ENCODE peak calls at places on chromosomes 13 and 19, in four cellular contexts. R, A, F and Y are unnamed samples.

GRCh38 chr13:50156722-50157121 is 141.5 kb downstream of the KCNRG start:
- DNase-seq in R (no peak), A (no peak), F (peak; percentile 44), Y (no peak)

GRCh38 chr19:13610042-13610691 is 103.9 kb upstream of the CACNA1A start:
- DNase-seq in R (no peak), A (no peak), F (no peak), Y (no peak)

GRCh38 chr19:572891-573825 is 762 bp downstream of the BSG start:
- DNase-seq in R (peak; percentile 58), A (peak; percentile 69), F (no peak), Y (peak; percentile 84)

GRCh38 chr19:13892885-13893284 is 13.0 kb downstream of the BRME1 start:
- DNase-seq in R (no peak), A (no peak), F (no peak), Y (no peak)

GRCh38 chr13:43831088-43831487 is 44.3 kb upstream of the ENOX1 start:
- DNase-seq in R (no peak), A (no peak), F (no peak), Y (no peak)

GRCh38 chr19:45767410-45767880 is 1.6 kb downstream of the SIX5 start:
- DNase-seq in R (peak; percentile 83), A (peak; percentile 88), F (peak; percentile 82), Y (peak; percentile 84)

GRCh38 chr19:2503521-2504109 is 27.7 kb downstream of the GADD45B start:
- DNase-seq in R (no peak), A (no peak), F (no peak), Y (no peak)

GRCh38 chr19:12676384-12676792 is 5.3 kb downstream of the DHPS start:
- DNase-seq in R (peak; percentile 74), A (peak; percentile 80), F (peak; percentile 88), Y (peak; percentile 36)

GRCh38 chr19:35722461-35722860 is 4.7 kb downstream of the KMT2B start:
- DNase-seq in R (no peak), A (peak; percentile 16), F (no peak), Y (no peak)

GRCh38 chr19:32976223-32976805 is 4.3 kb downstream of the FAAP24 start:
- DNase-seq in R (peak; percentile 49), A (peak; percentile 77), F (peak; percentile 84), Y (peak; percentile 25)

GRCh38 chr19:32971012-32971595 is 654 bp downstream of the CEP89 start:
- DNase-seq in R (no peak), A (no peak), F (no peak), Y (no peak)

GRCh38 chr19:32966750-32967149 is 5.0 kb downstream of the CEP89 start:
- DNase-seq in R (no peak), A (no peak), F (no peak), Y (no peak)

GRCh38 chr19:32969549-32969948 is 2.2 kb downstream of the CEP89 start:
- DNase-seq in R (no peak), A (no peak), F (no peak), Y (no peak)

DNA sequence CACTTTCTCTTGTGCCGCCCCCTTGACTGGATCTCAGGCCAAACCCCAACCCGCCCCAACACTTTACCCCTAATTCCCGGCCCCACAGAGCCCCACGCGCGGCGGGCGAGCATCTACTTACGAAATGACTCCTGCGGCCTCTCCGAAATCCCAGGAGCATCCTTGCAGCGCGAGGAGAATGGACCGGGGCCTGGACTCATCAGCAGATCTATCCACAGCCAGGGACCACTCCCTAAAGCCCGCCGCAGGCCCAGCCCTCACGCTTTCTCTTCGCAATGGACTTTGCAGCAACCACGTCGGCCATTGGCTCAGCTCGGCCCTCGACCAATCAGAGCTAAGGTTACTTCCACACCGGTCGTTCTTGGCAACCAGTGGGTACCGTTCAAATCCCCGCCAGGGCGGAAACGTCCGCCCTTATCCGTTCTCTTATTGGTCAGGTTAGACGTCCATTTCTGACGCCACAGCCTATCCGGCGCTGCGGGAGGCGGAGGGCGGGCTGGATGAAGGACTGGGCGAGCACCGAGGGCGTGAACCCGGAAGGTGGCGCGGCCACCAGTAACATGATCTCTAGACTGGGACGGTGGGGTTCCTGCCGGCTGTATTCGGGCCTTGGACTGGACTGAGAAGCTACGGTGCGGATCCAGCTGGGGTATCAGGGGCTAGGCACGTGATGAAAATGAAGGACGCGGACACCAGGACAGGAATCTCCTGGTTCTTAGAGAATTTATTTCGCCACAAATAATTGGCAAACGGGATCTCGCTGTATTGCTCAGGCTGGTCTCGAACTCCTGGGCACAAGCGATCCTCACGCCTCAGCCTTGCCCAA is at the start of the genes CEP89 and FAAP24:
- DNase-seq in R (peak; percentile 99), A (peak; percentile 98), F (peak; percentile 99), Y (peak; percentile 97)
- TF ChIP-seq POLR2A in R (peak; percentile 22), A (no peak), F (no peak), Y (no peak)

GRCh38 chr19:8592231-8593009 is 15.2 kb upstream of the MYO1F start:
- DNase-seq in R (peak; percentile 99), A (peak; percentile 100), F (peak; percentile 99), Y (peak; percentile 73)
- H3K4me3 ChIP-seq in R (peak overlapping the region; percentile 49), A (peak overlapping the region; percentile 43), F (peak overlapping the region; percentile 48), Y (peak overlapping the region; percentile 32)

GRCh38 chr19:52270266-52270885 is 989 bp downstream of the ZNF766 start:
- DNase-seq in R (no peak), A (no peak), F (no peak), Y (no peak)

GRCh38 chr19:52269338-52270261 is at the start of gene ZNF766:
- DNase-seq in R (peak; percentile 98), A (peak; percentile 98), F (peak; percentile 98), Y (peak; percentile 95)

GRCh38 chr19:52274191-52274590 is 4.8 kb downstream of the ZNF766 start:
- DNase-seq in R (no peak), A (no peak), F (no peak), Y (no peak)

GRCh38 chr19:52277471-52277870 is 8.1 kb downstream of the ZNF766 start:
- DNase-seq in R (no peak), A (no peak), F (no peak), Y (no peak)

GRCh38 chr19:52273301-52273700 is 3.9 kb downstream of the ZNF766 start:
- DNase-seq in R (no peak), A (no peak), F (no peak), Y (no peak)
- H3K36me3 ChIP-seq in R (no peaks in the 10 kb centered on the region), A (no peaks in the 10 kb centered on the region), F (no peaks in the 10 kb centered on the region), Y (no peaks in the 10 kb centered on the region)

DNA sequence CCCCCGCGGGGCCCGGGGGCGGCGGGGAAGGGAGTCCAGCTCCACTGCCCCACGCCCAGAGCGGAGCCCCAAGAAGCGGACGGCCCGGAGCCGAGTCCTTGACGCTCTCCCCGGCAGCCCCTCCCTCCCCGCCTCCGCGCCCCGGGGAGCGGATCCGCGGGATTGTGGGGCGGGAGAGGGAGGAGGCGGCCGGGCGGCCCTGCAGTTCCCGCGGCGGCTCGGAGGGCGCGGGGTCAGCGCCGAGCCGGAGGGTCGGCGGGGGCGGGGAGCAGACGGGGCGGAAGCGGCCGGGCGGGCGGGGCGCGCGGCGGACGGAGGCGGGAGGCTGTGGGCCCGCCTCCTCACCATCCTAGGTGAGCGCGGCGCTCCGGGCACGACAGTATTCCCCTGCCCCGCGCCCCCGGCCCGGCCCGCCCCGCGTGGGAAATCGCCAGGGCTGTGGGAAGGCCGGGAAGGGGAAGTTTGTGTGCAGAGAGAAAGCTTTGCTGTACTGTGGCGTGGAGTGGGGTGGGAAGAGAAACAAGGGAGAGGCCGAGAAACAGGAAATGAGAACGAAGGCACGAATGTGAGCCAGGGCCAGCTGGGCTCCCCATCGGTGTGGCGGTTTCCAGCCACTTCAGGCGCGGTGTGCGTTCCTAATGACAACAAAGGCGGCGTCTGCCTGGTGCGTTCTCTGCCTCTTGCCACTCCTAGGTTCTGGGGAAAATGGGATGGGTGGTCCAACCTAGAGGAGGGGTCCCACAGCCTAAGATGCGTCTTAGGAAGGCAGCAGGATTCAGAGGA is 1.3 kb upstream of the KLF12 start:
- DNase-seq in R (peak; percentile 62), A (peak; percentile 74), F (peak; percentile 37), Y (peak; percentile 14)
- TF ChIP-seq POLR2A in R (peak; percentile 35), A (no peak), F (no peak), Y (peak; percentile 29)

GRCh38 chr13:42114912-42115311 is 66.5 kb downstream of the DGKH start:
- DNase-seq in R (no peak), A (no peak), F (no peak), Y (no peak)
- H3K4me3 ChIP-seq in R (no peak overlapping the region), A (no peak overlapping the region), F (no peak overlapping the region), Y (no peak overlapping the region)

DNA sequence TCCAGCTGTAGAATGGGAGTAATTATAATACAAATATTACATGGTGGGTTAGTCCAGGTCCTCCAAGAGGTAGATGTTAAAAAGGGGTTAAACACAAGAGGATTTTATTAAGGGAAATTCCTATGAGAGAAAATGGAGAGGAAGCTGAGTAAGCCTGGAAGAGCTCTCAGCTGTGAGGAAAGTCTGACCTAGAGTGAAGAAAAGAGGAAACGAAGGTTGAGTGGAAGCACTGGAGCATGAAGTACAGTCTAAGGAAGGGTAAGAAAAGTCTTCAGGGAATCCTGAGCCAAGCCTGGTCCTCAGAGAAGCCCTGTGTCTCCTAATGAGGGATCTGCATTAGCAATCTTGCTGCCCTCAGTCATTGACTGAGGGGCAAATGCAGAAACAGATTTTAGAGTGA is 506.2 kb downstream of the GPC5 start:
- DNase-seq in R (no peak), A (no peak), F (no peak), Y (no peak)
- H3K36me3 ChIP-seq in R (no peaks in the 10 kb centered on the region), A (no peaks in the 10 kb centered on the region), F (no peaks in the 10 kb centered on the region), Y (no peaks in the 10 kb centered on the region)

GRCh38 chr19:54115071-54116063 is at the start of the genes PRPF31 and TFPT:
- DNase-seq in R (peak; percentile 96), A (peak; percentile 98), F (peak; percentile 100), Y (peak; percentile 94)

GRCh38 chr19:54109651-54110050 is 5.8 kb downstream of the TFPT start:
- DNase-seq in R (no peak), A (no peak), F (no peak), Y (no peak)

GRCh38 chr19:54108496-54108895 is 5.8 kb downstream of the NDUFA3 start:
- DNase-seq in R (no peak), A (no peak), F (no peak), Y (no peak)

GRCh38 chr19:54114340-54114826 is 1.1 kb downstream of the TFPT start:
- DNase-seq in R (no peak), A (no peak), F (no peak), Y (no peak)
- TF ChIP-seq POLR2A in R (no peak), A (no peak), F (no peak), Y (no peak)

DNA sequence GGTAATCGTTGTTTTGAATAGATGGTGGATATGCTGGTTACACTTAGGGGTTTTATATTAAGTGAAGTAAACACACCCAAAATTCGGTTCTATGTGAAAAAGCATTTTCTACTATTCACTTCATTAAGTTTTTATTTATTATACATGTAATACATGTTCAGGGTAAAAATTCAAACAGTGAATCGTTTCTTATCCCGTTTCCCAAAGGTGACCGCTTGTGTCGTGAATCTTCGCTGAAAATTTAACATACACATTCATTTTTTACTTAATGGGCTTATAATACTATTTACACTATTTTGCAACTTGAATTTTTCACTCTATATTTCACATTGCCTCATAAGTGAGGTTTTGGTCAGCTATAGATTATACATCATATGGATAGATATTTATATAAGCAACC is 24.5 kb downstream of the IPO5 start:
- DNase-seq in R (no peak), A (no peak), F (no peak), Y (no peak)
- H3K4me3 ChIP-seq in R (peak overlapping the region; percentile 97), A (no peak overlapping the region), F (no peak overlapping the region), Y (no peak overlapping the region)

DNA sequence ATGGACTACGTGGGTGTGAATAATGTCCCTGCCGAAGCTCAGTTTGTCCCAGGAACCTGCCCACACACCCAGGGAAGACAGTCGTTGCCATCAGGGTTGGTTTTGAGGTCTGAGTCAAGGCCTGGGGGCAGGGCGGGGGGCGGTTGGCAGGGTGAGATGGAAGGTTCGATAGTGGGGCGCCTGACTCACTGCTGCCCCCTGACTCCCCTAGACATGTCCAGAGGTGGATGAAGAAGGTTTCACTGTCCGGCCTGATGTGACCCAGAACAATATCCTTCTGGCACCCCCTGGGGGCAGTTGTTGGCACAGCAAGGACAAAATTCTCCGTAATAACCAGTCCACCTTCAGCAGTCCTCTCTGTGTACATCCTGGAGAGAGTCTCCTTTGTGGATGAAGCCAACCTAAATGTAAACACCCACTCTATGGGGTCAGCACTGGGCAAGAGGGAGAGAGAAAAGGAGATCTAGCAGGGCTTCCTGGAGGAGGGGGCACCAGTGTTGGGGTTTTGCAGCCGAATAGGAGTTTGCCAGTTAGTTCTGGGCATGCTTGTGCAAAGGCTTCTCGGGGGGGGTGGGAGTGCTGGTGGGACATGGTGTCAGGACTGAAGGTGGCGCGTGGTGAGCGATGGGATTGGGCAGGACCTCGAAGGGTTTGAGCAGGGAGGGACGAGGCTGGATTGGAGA is 19.6 kb upstream of the B3GNT3 start:
- DNase-seq in R (no peak), A (no peak), F (peak; percentile 58), Y (no peak)
- H3K36me3 ChIP-seq in R (no peaks in the 10 kb centered on the region), A (no peaks in the 10 kb centered on the region), F (no peaks in the 10 kb centered on the region), Y (no peaks in the 10 kb centered on the region)